ENCODE peak calls at places on chromosome 19, in ten cellular contexts. L is IMR-90; K is tibial artery; E is adipocyte; Y is breast epithelium; M is trophoblast cell; S is CD4-positive, CD25-positive, alpha-beta regulatory T cell; G is prostate gland; X is cardiac muscle cell; C is ascending aorta. T is an unnamed sample.

GRCh38 chr19:10762656-10763055 is 44.8 kb downstream of the DNM2 start:
- DNase-seq in M (peak; percentile 49), K (no peak), E (no peak), Y (no peak), X (no peak), C (no peak), S (peak; percentile 63), L (no peak), G (no peak), T (no peak)

GRCh38 chr19:22882797-22883196 is 50.7 kb downstream of the ZNF723 start:
- DNase-seq in M (peak; percentile 97), C (no peak), E (peak; percentile 65), G (no peak), K (no peak), Y (no peak), S (peak; percentile 11), X (peak; percentile 27), L (peak; percentile 13), T (peak; percentile 27)

GRCh38 chr19:2554856-2555255 is 78.9 kb downstream of the GADD45B start:
- DNase-seq in M (peak; percentile 70), E (no peak), S (no peak), C (no peak), L (peak; percentile 23), K (peak; percentile 70), Y (no peak), X (no peak), G (no peak), T (peak; percentile 38)

GRCh38 chr19:6610934-6611370 is 20.0 kb upstream of the CD70 start:
- DNase-seq in Y (no peak), L (peak; percentile 49), S (no peak), G (no peak), K (no peak), E (peak; percentile 91), C (no peak), X (peak; percentile 82), M (no peak), T (peak; percentile 96)

GRCh38 chr19:31347828-31348314 is 1.4 kb downstream of the TSHZ3 start:
- DNase-seq in C (peak; percentile 61), L (peak; percentile 87), E (peak; percentile 44), G (no peak), Y (no peak), K (no peak), M (no peak), X (peak; percentile 29), S (no peak), T (peak; percentile 73)

GRCh38 chr19:10552596-10553053 is 8.9 kb downstream of the ATG4D start:
- DNase-seq in G (no peak), S (no peak), E (peak; percentile 22), Y (no peak), M (no peak), C (no peak), X (peak; percentile 26), K (no peak), L (no peak), T (peak; percentile 36)

GRCh38 chr19:48554385-48555091 is 2.6 kb downstream of the SULT2B1 start:
- DNase-seq in S (no peak), G (peak; percentile 60), E (peak; percentile 34), X (peak; percentile 36), M (peak; percentile 86), K (no peak), C (no peak), L (no peak), Y (no peak), T (no peak)

GRCh38 chr19:15444505-15445226 is 5.1 kb downstream of the WIZ start:
- DNase-seq in G (no peak), E (no peak), C (peak; percentile 77), M (no peak), K (peak; percentile 82), L (no peak), X (no peak), S (no peak), Y (no peak), T (no peak)

DNA sequence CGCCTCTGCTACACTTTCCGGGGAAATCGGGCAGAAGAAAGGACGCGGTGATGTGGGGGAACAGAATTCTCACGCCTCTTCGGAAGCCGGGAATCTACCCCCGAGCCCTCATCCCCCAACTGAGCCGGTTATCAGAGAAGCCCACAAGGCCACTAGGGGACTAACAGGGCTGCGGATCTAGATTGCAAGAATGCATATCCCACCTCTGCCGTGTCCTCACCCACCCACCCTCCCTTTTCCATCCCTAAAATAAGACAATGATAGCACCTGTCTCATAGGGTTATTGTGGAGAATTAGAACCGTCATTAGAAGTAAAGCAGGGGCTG is 1.1 kb downstream of the IGFLR1 start:
- DNase-seq in S (no peak), E (no peak), K (no peak), X (no peak), Y (no peak), M (no peak), G (no peak), L (no peak), C (no peak), T (no peak)
- H3K4me1 ChIP-seq in S (peaks cover 77% of the 10 kb centered on the region), E (peaks cover 32% of the 10 kb centered on the region), K (peaks cover 28% of the 10 kb centered on the region), X (peaks cover 3% of the 10 kb centered on the region), Y (peaks cover 6% of the 10 kb centered on the region), M (peaks cover 15% of the 10 kb centered on the region), G (peaks cover 6% of the 10 kb centered on the region), L (peaks cover 3% of the 10 kb centered on the region), C (peaks cover 10% of the 10 kb centered on the region), T (peaks cover 1% of the 10 kb centered on the region)

GRCh38 chr19:50821622-50822021 is 2.0 kb downstream of the KLK1 start:
- DNase-seq in X (no peak), S (no peak), E (no peak), C (no peak), G (no peak), L (no peak), Y (no peak), K (no peak), M (no peak), T (no peak)

GRCh38 chr19:50819636-50820035 is 4.0 kb downstream of the KLK1 start:
- DNase-seq in G (no peak), X (no peak), S (no peak), E (no peak), C (no peak), Y (no peak), K (no peak), M (no peak), L (no peak), T (no peak)

GRCh38 chr19:50821248-50821612 is 2.4 kb downstream of the KLK1 start:
- DNase-seq in M (no peak), L (no peak), X (no peak), S (no peak), C (no peak), Y (no peak), G (no peak), E (no peak), K (no peak), T (no peak)

GRCh38 chr19:50820086-50820485 is 3.5 kb downstream of the KLK1 start:
- DNase-seq in S (no peak), L (no peak), K (no peak), E (no peak), C (no peak), M (no peak), Y (no peak), X (no peak), G (no peak), T (no peak)

GRCh38 chr19:50820549-50821247 is 2.9 kb downstream of the KLK1 start:
- DNase-seq in X (no peak), Y (no peak), M (no peak), E (no peak), K (no peak), C (no peak), S (no peak), G (no peak), L (no peak), T (no peak)
- H3K27me3 ChIP-seq in X (peaks cover 80% of the 10 kb centered on the region), Y (no peaks in the 10 kb centered on the region), M (peaks cover 27% of the 10 kb centered on the region), E (peaks cover 55% of the 10 kb centered on the region), K (peaks cover 68% of the 10 kb centered on the region), C (peaks cover 11% of the 10 kb centered on the region), S (peaks cover 3% of the 10 kb centered on the region), G (no peaks in the 10 kb centered on the region), L (peaks cover 42% of the 10 kb centered on the region), T (peaks cover 42% of the 10 kb centered on the region)

GRCh38 chr19:13052447-13053232 is 50.0 kb downstream of the LYL1 start:
- DNase-seq in Y (no peak), X (no peak), C (no peak), L (no peak), G (no peak), E (no peak), S (no peak), M (no peak), K (no peak), T (peak; percentile 50)

GRCh38 chr19:13053238-13053637 is 49.4 kb downstream of the LYL1 start:
- DNase-seq in X (peak; percentile 80), M (no peak), E (peak; percentile 25), S (no peak), Y (no peak), C (no peak), K (no peak), L (no peak), G (no peak), T (peak; percentile 41)

GRCh38 chr19:13050274-13050673 is 52.4 kb downstream of the LYL1 start:
- DNase-seq in L (no peak), S (no peak), E (no peak), X (no peak), K (no peak), Y (no peak), M (no peak), G (no peak), C (no peak), T (peak; percentile 38)

GRCh38 chr19:13053761-13054604 is 48.7 kb downstream of the LYL1 start:
- DNase-seq in E (peak; percentile 91), L (peak; percentile 96), S (no peak), Y (peak; percentile 94), M (peak; percentile 32), G (peak; percentile 90), X (peak; percentile 99), C (peak; percentile 93), K (peak; percentile 89), T (peak; percentile 95)

DNA sequence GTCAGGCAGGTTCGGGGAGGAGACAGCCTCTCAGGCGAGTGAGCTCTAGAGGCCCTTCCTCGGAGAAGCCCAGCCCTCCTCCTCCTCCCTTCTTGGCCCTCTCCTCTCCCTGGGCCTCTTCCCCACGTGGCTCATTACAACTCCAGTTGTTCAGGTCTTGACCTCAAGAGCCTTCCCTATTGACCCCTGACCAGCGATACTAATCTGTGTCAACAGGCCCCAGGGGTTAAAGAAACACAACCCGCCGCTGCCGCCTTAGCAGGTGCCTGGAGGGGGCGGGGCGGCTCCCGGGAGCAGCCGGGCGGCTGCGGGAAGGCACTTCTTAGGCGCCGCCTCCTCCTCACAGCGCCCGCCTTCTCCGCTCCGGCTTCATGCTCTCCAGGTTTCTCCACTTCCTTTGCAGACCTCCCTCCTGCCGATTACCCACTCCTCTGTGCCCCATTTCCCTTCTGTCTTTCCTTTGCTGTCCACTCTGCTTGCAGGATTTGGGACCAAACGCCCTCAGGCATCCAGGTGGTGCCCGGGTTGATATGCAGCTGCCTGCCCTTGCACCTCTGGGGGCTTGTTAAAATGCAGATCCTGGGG is 51.0 kb downstream of the LYL1 start:
- DNase-seq in C (peak; percentile 82), E (peak; percentile 34), S (peak; percentile 23), G (peak; percentile 75), L (peak; percentile 24), M (peak; percentile 39), Y (peak; percentile 80), X (peak; percentile 67), K (peak; percentile 88), T (peak; percentile 48)
- H3K4me1 ChIP-seq in C (peaks cover 56% of the 10 kb centered on the region), E (peaks cover 67% of the 10 kb centered on the region), S (no peaks in the 10 kb centered on the region), G (peaks cover 70% of the 10 kb centered on the region), L (peaks cover 56% of the 10 kb centered on the region), M (peaks cover 49% of the 10 kb centered on the region), Y (peaks cover 53% of the 10 kb centered on the region), X (peaks cover 30% of the 10 kb centered on the region), K (peaks cover 89% of the 10 kb centered on the region), T (peaks cover 66% of the 10 kb centered on the region)

GRCh38 chr19:5561559-5561958 is 6.2 kb downstream of the TINCR start:
- DNase-seq in M (no peak), C (no peak), S (no peak), K (no peak), Y (no peak), G (no peak), L (no peak), X (no peak), E (no peak), T (no peak)

GRCh38 chr19:5563008-5563431 is 4.7 kb downstream of the TINCR start:
- DNase-seq in K (no peak), S (no peak), L (no peak), X (no peak), M (no peak), E (no peak), Y (no peak), C (no peak), G (no peak), T (no peak)

GRCh38 chr19:5564930-5565329 is 2.8 kb downstream of the TINCR start:
- DNase-seq in E (no peak), L (no peak), S (no peak), Y (no peak), C (no peak), G (no peak), K (no peak), M (peak; percentile 57), X (no peak), T (no peak)

GRCh38 chr19:5562280-5562679 is 5.5 kb downstream of the TINCR start:
- DNase-seq in L (no peak), M (no peak), Y (no peak), G (no peak), K (no peak), S (no peak), E (no peak), C (no peak), X (no peak), T (no peak)

GRCh38 chr19:5563941-5564612 is 3.7 kb downstream of the TINCR start:
- DNase-seq in K (no peak), S (no peak), X (no peak), G (no peak), Y (no peak), E (peak; percentile 38), C (no peak), L (peak; percentile 37), M (peak; percentile 99), T (peak; percentile 73)
- H3K27me3 ChIP-seq in K (peaks cover 89% of the 10 kb centered on the region), S (peaks cover 5% of the 10 kb centered on the region), X (peaks cover 25% of the 10 kb centered on the region), G (no peaks in the 10 kb centered on the region), Y (no peaks in the 10 kb centered on the region), E (peaks cover 72% of the 10 kb centered on the region), C (peaks cover 8% of the 10 kb centered on the region), L (peaks cover 51% of the 10 kb centered on the region), M (no peaks in the 10 kb centered on the region), T (peaks cover 20% of the 10 kb centered on the region)